ENCODE peak calls at places on chromosomes 1 and 21, in four cellular contexts. F is K562, Z is HCT116, W is breast epithelium. V is an unnamed sample. For H3K4me1, the result is how much of the 10 kb centered on the place peaks cover.

GRCh38 chr1:63274979-63275378 is 47.4 kb upstream of the FOXD3 start:
- DNase-seq in F (no peak), Z (no peak), W (no peak), V (no peak)

GRCh38 chr21:29701676-29702075 is 238.1 kb downstream of the GRIK1 start:
- DNase-seq in F (no peak), Z (no peak), W (no peak), V (no peak)

GRCh38 chr1:86758570-86758969 is 54.2 kb downstream of the SH3GLB1 start:
- DNase-seq in F (no peak), Z (no peak), W (no peak), V (peak)

GRCh38 chr1:245537992-245538391 is 383.2 kb downstream of the KIF26B start:
- DNase-seq in F (no peak), Z (no peak), W (no peak), V (no peak)

GRCh38 chr1:5651496-5651895 is 340.7 kb downstream of the NPHP4 start:
- DNase-seq in F (no peak), Z (no peak), W (no peak), V (no peak)

GRCh38 chr1:221987860-221988520 is 246.1 kb upstream of the DUSP10 start:
- DNase-seq in F (peak), Z (no peak), W (no peak), V (no peak)

GRCh38 chr1:38029725-38030511 is 16.7 kb downstream of the POU3F1 start:
- DNase-seq in F (peak), Z (no peak), W (no peak), V (peak)

GRCh38 chr1:18446751-18447150 is 34.0 kb upstream of the KLHDC7A start:
- DNase-seq in F (no peak), Z (no peak), W (no peak), V (no peak)

GRCh38 chr1:82062206-82062605 is 261.5 kb downstream of the ADGRL2 start:
- DNase-seq in F (no peak), Z (no peak), W (no peak), V (no peak)

GRCh38 chr1:156750932-156751723 is at the start of gene HDGF:
- DNase-seq in F (peak), Z (no peak), W (peak), V (peak)

GRCh38 chr1:174968750-174969244 is 30.9 kb upstream of the CACYBP start:
- DNase-seq in F (no peak), Z (no peak), W (no peak), V (no peak)

GRCh38 chr21:39568380-39568779 is 44.4 kb upstream of the B3GALT5 start:
- DNase-seq in F (no peak), Z (no peak), W (no peak), V (no peak)

GRCh38 chr1:226639631-226640061 is 91.1 kb downstream of the STUM start:
- DNase-seq in F (no peak), Z (no peak), W (no peak), V (no peak)

GRCh38 chr1:226637147-226637935 is 88.8 kb downstream of the STUM start:
- DNase-seq in F (peak), Z (no peak), W (no peak), V (peak)

GRCh38 chr1:226640288-226640687 is 91.7 kb downstream of the STUM start:
- DNase-seq in F (no peak), Z (no peak), W (no peak), V (no peak)

GRCh38 chr1:226638001-226638601 is 89.5 kb downstream of the STUM start:
- DNase-seq in F (no peak), Z (no peak), W (no peak), V (peak)

DNA sequence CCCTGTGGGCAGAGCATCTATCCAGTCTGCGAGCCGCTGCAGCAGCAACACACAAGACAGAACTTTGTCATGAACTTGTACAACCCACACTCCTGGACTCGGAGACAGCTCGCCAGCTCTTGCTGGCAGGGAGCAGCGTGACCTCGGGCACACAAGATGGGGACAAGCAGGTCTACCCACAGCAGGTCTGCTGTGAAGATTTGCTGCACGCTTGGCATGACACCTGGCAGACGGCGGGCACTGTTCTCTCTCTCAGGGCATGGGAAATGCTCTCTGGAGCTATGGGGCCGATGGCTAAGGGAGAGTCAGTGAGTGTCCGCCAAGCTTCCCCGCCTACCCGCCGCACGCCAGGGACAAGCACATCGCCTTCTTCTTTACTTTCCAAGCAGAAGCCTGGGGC is 90.0 kb downstream of the STUM start:
- DNase-seq in F (no peak), Z (no peak), W (peak), V (peak)
- TF ChIP-seq POLR2AphosphoS5 in F (no peak), Z (no peak), W (no peak), V (no peak)

GRCh38 chr1:215421772-215422171 is 145.3 kb upstream of the KCTD3 start:
- DNase-seq in F (no peak), Z (no peak), W (no peak), V (no peak)
- H3K4me1 ChIP-seq in F (under half), Z (under half), W (under half), V (under half)

DNA sequence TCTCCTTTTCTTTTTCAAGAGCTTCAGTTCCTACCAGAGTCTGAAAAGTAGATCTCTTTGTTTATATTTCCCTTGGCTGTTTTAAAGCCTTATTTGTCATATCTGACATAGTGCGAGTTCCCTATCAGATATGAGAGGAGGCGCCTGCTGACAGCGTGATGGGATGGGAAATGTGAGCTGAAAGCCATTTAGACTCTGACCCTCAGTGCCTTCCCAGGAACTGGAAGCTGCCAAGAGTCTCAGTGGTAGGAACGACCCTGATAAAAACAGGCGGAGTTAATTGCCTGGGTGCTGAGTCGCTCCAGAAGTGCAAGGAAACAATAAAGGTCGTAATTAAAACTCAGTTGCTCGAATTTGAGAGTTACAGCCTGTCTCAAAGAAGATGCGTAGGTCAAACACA is 84.5 kb downstream of the KAZN start:
- DNase-seq in F (no peak), Z (no peak), W (no peak), V (no peak)
- TF ChIP-seq POLR2AphosphoS5 in F (no peak), Z (no peak), W (no peak), V (no peak)

GRCh38 chr1:201127755-201128455 is 921 bp upstream of the ASCL5 start:
- DNase-seq in F (no peak), Z (no peak), W (no peak), V (no peak)

GRCh38 chr1:201131398-201131797 is 4.4 kb upstream of the ASCL5 start:
- DNase-seq in F (no peak), Z (no peak), W (no peak), V (no peak)

GRCh38 chr1:201126832-201127754 is at the start of gene ASCL5:
- DNase-seq in F (peak), Z (peak), W (no peak), V (peak)

GRCh38 chr1:201128476-201128875 is 1.5 kb upstream of the ASCL5 start:
- DNase-seq in F (no peak), Z (no peak), W (no peak), V (no peak)

DNA sequence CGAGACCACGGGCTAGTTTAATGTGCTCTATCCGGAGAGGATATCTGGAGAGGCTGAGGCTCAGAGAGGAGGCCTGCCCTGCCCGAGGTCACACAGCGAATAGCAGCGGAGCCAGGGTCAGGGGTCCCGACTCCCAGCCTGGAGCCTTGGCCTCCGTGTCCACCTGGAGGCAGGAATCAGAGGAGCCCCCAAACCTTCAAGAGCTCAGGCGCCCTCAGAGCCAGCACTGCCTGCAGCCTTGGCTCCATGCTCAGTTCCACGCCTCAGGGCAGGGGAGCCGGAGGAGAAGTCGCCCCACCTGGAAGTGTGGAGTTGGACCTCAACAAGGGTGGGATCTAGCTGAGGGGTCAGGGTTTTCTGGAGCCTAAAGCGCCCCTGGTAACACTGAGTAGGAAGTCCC is 2.0 kb upstream of the ASCL5 start:
- DNase-seq in F (no peak), Z (no peak), W (no peak), V (no peak)
- H3K4me1 ChIP-seq in F (under half), Z (under half), W (under half), V (under half)

DNA sequence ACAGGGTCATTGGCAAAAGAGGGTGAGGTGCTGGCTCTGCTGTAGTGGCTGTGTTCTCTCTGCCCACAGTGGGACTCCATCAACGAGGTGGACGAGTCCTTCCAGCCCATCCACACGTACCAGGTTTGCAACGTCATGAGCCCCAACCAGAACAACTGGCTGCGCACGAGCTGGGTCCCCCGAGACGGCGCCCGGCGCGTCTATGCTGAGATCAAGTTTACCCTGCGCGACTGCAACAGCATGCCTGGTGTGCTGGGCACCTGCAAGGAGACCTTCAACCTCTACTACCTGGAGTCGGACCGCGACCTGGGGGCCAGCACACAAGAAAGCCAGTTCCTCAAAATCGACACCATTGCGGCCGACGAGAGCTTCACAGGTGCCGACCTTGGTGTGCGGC is 12.9 kb downstream of the EPHA8 start:
- DNase-seq in F (no peak), Z (no peak), W (no peak), V (no peak)
- TF ChIP-seq POLR2AphosphoS5 in F (no peak), Z (no peak), W (no peak), V (no peak)

DNA sequence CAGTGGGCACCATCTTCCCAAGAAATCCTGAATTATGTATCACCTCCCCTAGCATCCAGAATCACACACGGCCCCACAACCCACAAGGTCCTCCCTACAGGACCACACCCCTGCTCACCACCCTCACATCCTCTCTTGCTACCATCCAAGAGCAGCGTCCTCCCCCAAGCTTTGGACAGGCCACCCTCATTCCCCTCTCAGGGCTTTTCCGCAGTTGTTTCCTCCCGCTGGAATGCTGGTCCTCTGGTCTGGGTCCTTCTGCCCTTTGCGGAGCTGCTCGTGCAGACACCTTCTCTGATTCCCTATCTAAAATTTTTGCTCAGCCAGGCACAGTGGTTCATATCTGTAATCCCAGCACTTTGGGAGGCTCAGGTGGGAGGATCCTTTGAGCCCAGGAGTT is 56.5 kb downstream of the TOMM20 start:
- DNase-seq in F (no peak), Z (no peak), W (no peak), V (no peak)
- H3K4me1 ChIP-seq in F (under half), Z (under half), W (under half), V (half or more)

GRCh38 chr1:170149241-170149640 is 3.5 kb downstream of the NTMT2 start:
- DNase-seq in F (no peak), Z (no peak), W (no peak), V (no peak)

GRCh38 chr1:170146861-170147260 is 1.1 kb downstream of the NTMT2 start:
- DNase-seq in F (no peak), Z (no peak), W (no peak), V (no peak)

GRCh38 chr1:170145061-170145460 is 698 bp upstream of the NTMT2 start:
- DNase-seq in F (no peak), Z (no peak), W (no peak), V (no peak)

GRCh38 chr1:170149971-170150370 is 4.2 kb downstream of the NTMT2 start:
- DNase-seq in F (no peak), Z (no peak), W (no peak), V (no peak)

GRCh38 chr1:170145691-170146676 is at the start of gene NTMT2:
- DNase-seq in F (no peak), Z (no peak), W (no peak), V (no peak)
- TF ChIP-seq POLR2AphosphoS5 in F (no peak), Z (no peak), W (no peak), V (no peak)

GRCh38 chr1:229112832-229113548 is 157.9 kb upstream of the RAB4A start:
- DNase-seq in F (no peak), Z (no peak), W (no peak), V (no peak)

GRCh38 chr1:229108598-229109201 is 162.2 kb upstream of the RAB4A start:
- DNase-seq in F (no peak), Z (no peak), W (no peak), V (peak)

GRCh38 chr1:229109320-229109761 is 161.6 kb upstream of the RAB4A start:
- DNase-seq in F (no peak), Z (no peak), W (no peak), V (no peak)

GRCh38 chr1:229111703-229112319 is 159.1 kb upstream of the RAB4A start:
- DNase-seq in F (no peak), Z (no peak), W (no peak), V (no peak)

DNA sequence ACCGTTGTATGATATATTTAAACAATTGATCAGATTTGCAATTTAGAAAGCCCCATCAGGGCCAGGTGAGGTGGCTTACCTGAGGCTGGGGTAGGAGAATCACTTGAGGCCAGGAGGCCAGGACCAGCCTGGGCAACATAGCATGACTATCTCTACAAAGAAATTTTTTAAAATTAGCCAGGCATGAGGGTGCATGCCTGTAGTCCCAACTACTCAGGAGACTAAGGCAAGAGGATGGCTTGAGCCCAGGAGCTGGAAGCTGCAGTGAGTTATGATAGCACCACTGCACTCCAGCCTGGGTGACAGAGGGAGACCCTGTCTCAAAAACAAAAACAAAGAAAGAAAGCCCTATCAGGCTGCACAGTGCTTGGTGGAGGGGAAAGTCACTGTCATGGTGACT is 159.9 kb upstream of the RAB4A start:
- DNase-seq in F (no peak), Z (no peak), W (no peak), V (no peak)
- H3K4me1 ChIP-seq in F (under half), Z (under half), W (under half), V (under half)

V was measured in transverse colon.